ENCODE peak calls at places on chromosomes 4 and X, in ten cellular contexts. M is stimulated activated CD4-positive, alpha-beta T cell treated with anti-CD3 and anti-CD28 coated beads, Interleukin-1b, Interleukin-23, amount 100 ng/mL, for 4 hours; X is NCI-H1048; H is glutamatergic neuron; N is tibial artery; B is thoracic aorta; W is caudate nucleus; F is NCI-H2081; E is GDM1; K is SIG-M5. J is an unnamed sample.
A peak's percentile ranks its signal among the peaks of the same experiment; 100 is the strongest.

GRCh38 chr4:123248260-123248659 is 148.3 kb upstream of the SPRY1 start:
- DNase-seq in M (no peak), X (no peak), H (no peak), N (no peak), B (no peak), W (no peak), F (no peak), E (no peak), K (no peak), J (no peak)

GRCh38 chr4:73676881-73677323 is 56.7 kb upstream of the RASSF6 start:
- DNase-seq in M (no peak), X (no peak), H (no peak), N (no peak), B (no peak), W (no peak), F (peak; percentile 21), E (no peak), K (no peak), J (no peak)

GRCh38 chr4:7657545-7658296 is 223.0 kb upstream of the PSAPL1 start:
- DNase-seq in M (no peak), X (no peak), H (no peak), N (no peak), B (no peak), W (no peak), F (no peak), E (no peak), K (no peak), J (no peak)

GRCh38 chr4:128424524-128425195 is 137.0 kb upstream of the PGRMC2 start:
- DNase-seq in M (no peak), X (no peak), H (no peak), N (no peak), B (no peak), W (no peak), F (no peak), E (no peak), K (no peak), J (no peak)

GRCh38 chr4:57679969-57680368 is 569.8 kb upstream of the IGFBP7 start:
- DNase-seq in M (no peak), X (no peak), H (no peak), N (no peak), B (no peak), W (no peak), F (no peak), E (no peak), K (no peak), J (no peak)

GRCh38 chrX:132564026-132564425 is 75.2 kb upstream of the MBNL3 start:
- DNase-seq in M (no peak), X (no peak), H (no peak), N (no peak), B (no peak), W (no peak), F (no peak), E (no peak), K (no peak), J (no peak)

GRCh38 chr4:915595-915994 is 16.5 kb downstream of the GAK start:
- DNase-seq in M (no peak), X (no peak), H (no peak), N (peak; percentile 21), B (no peak), W (no peak), F (no peak), E (peak; percentile 39), K (peak; percentile 4), J (no peak)

GRCh38 chrX:39149761-39150160 is 348.5 kb downstream of the MID1IP1 start:
- DNase-seq in M (peak; percentile 59), X (no peak), H (peak; percentile 79), N (peak; percentile 78), B (peak; percentile 11), W (peak; percentile 25), F (peak; percentile 58), E (no peak), K (no peak), J (peak; percentile 19)

GRCh38 chrX:123731987-123732678 is 719 bp downstream of the THOC2 start:
- DNase-seq in M (no peak), X (no peak), H (peak; percentile 20), N (no peak), B (no peak), W (no peak), F (no peak), E (no peak), K (no peak), J (no peak)

GRCh38 chr4:150938417-150938816 is 76.7 kb downstream of the LRBA start:
- DNase-seq in M (no peak), X (no peak), H (no peak), N (no peak), B (no peak), W (no peak), F (no peak), E (no peak), K (no peak), J (no peak)

J was measured in NCI-H1436 treated with DMSO at 0.1 percent for 48 hours.